ENCODE peak calls at places on chromosomes 7 and 10, in five cellular contexts. X, P, C, W and N are unnamed samples.

GRCh38 chr7:105269397-105269796 is 119.3 kb downstream of the SRPK2 start:
- DNase-seq in X (no peak), P (no peak), C (peak; percentile 36), W (no peak), N (no peak)

GRCh38 chr7:154903083-154903731 is 99.7 kb downstream of the PAXIP1 start:
- DNase-seq in X (no peak), P (peak; percentile 52), C (no peak), W (peak; percentile 85), N (peak; percentile 56)

GRCh38 chr7:26777383-26777782 is 87.0 kb downstream of the SKAP2 start:
- DNase-seq in X (no peak), P (no peak), C (no peak), W (no peak), N (no peak)

GRCh38 chr7:156578578-156578940 is 62.0 kb upstream of the RNF32 start:
- DNase-seq in X (no peak), P (no peak), C (no peak), W (no peak), N (no peak)

GRCh38 chr10:588246-589165 is 101.0 kb downstream of the DIP2C start:
- DNase-seq in X (no peak), P (no peak), C (no peak), W (no peak), N (no peak)

GRCh38 chr7:73573276-73573675 is 5.1 kb downstream of the TBL2 start:
- DNase-seq in X (no peak), P (no peak), C (no peak), W (no peak), N (peak; percentile 51)

GRCh38 chr7:73596191-73597065 is 18.0 kb upstream of the TBL2 start:
- DNase-seq in X (no peak), P (no peak), C (no peak), W (no peak), N (no peak)

GRCh38 chr10:84537447-84537931 is 209.1 kb downstream of the CCSER2 start:
- DNase-seq in X (peak; percentile 48), P (peak; percentile 49), C (peak; percentile 46), W (peak; percentile 59), N (no peak)

GRCh38 chr7:152025937-152026890 is 740 bp downstream of the GALNT11 start:
- DNase-seq in X (no peak), P (no peak), C (no peak), W (no peak), N (no peak)

GRCh38 chr7:114784756-114785155 is 137.1 kb upstream of the MDFIC start:
- DNase-seq in X (no peak), P (no peak), C (no peak), W (no peak), N (no peak)

GRCh38 chr7:94632338-94633024 is 23.5 kb downstream of the SGCE start:
- DNase-seq in X (no peak), P (no peak), C (no peak), W (no peak), N (no peak)

GRCh38 chr7:50356212-50356944 is 51.9 kb downstream of the IKZF1 start:
- DNase-seq in X (no peak), P (no peak), C (no peak), W (no peak), N (peak; percentile 85)

GRCh38 chr7:136391371-136391770 is 414.2 kb upstream of the MTPN start:
- DNase-seq in X (no peak), P (no peak), C (no peak), W (no peak), N (no peak)

GRCh38 chr7:26428571-26428970 is 136.9 kb downstream of the SNX10 start:
- DNase-seq in X (no peak), P (no peak), C (no peak), W (no peak), N (no peak)

GRCh38 chr10:109994711-109995110 is 13.1 kb upstream of the ADD3 start:
- DNase-seq in X (no peak), P (no peak), C (no peak), W (no peak), N (no peak)

GRCh38 chr10:73992899-73993788 is 4.8 kb upstream of the VCL start:
- DNase-seq in X (no peak), P (no peak), C (no peak), W (no peak), N (no peak)

GRCh38 chr7:5636914-5637313 is 144.5 kb downstream of the RNF216 start:
- DNase-seq in X (no peak), P (no peak), C (no peak), W (peak; percentile 31), N (peak; percentile 74)

GRCh38 chr7:23235688-23236280 is 10.8 kb upstream of the GPNMB start:
- DNase-seq in X (no peak), P (peak; percentile 14), C (no peak), W (no peak), N (no peak)

GRCh38 chr10:101146392-101147251 is 15.5 kb downstream of the TLX1 start:
- DNase-seq in X (no peak), P (no peak), C (no peak), W (no peak), N (no peak)

GRCh38 chr7:134059921-134060320 is 67.2 kb upstream of the LRGUK start:
- DNase-seq in X (no peak), P (peak; percentile 50), C (no peak), W (no peak), N (no peak)

GRCh38 chr7:94375713-94376112 is 19.0 kb upstream of the COL1A2 start:
- DNase-seq in X (no peak), P (no peak), C (no peak), W (no peak), N (no peak)

GRCh38 chr7:70131807-70132565 is 533.7 kb downstream of the AUTS2 start:
- DNase-seq in X (no peak), P (no peak), C (no peak), W (no peak), N (no peak)

GRCh38 chr7:363626-364025 is 73.7 kb downstream of the FOXL3 start:
- DNase-seq in X (no peak), P (no peak), C (no peak), W (no peak), N (peak; percentile 71)

GRCh38 chr7:108073305-108074070 is 56.7 kb downstream of the LAMB4 start:
- DNase-seq in X (no peak), P (no peak), C (no peak), W (no peak), N (no peak)

GRCh38 chr7:101775181-101775580 is 42.2 kb upstream of the CUX1 start:
- DNase-seq in X (no peak), P (no peak), C (no peak), W (no peak), N (no peak)

GRCh38 chr10:119253433-119254174 is 46.2 kb downstream of the GRK5 start:
- DNase-seq in X (no peak), P (peak; percentile 92), C (peak; percentile 92), W (no peak), N (peak; percentile 65)

GRCh38 chr7:43220250-43220649 is 107.8 kb downstream of the HECW1 start:
- DNase-seq in X (no peak), P (no peak), C (no peak), W (no peak), N (no peak)

GRCh38 chr10:36446873-36447272 is 678.5 kb upstream of the ANKRD30A start:
- DNase-seq in X (no peak), P (no peak), C (no peak), W (peak; percentile 62), N (no peak)

GRCh38 chr10:89789188-89789587 is 87.8 kb downstream of the KIF20B start:
- DNase-seq in X (no peak), P (no peak), C (no peak), W (no peak), N (no peak)

GRCh38 chr10:117165557-117166419 is 27.7 kb upstream of the VAX1 start:
- DNase-seq in X (no peak), P (no peak), C (no peak), W (no peak), N (no peak)

GRCh38 chr7:117731455-117731854 is 141.8 kb downstream of the CTTNBP2 start:
- DNase-seq in X (no peak), P (no peak), C (no peak), W (no peak), N (no peak)

GRCh38 chr10:119235381-119235780 is 28.0 kb downstream of the GRK5 start:
- DNase-seq in X (no peak), P (no peak), C (no peak), W (no peak), N (no peak)

GRCh38 chr7:26620352-26620751 is 244.0 kb downstream of the SKAP2 start:
- DNase-seq in X (no peak), P (peak; percentile 46), C (no peak), W (no peak), N (no peak)

GRCh38 chr7:71777278-71777677 is 634.9 kb downstream of the CALN1 start:
- DNase-seq in X (no peak), P (no peak), C (no peak), W (no peak), N (no peak)

DNA sequence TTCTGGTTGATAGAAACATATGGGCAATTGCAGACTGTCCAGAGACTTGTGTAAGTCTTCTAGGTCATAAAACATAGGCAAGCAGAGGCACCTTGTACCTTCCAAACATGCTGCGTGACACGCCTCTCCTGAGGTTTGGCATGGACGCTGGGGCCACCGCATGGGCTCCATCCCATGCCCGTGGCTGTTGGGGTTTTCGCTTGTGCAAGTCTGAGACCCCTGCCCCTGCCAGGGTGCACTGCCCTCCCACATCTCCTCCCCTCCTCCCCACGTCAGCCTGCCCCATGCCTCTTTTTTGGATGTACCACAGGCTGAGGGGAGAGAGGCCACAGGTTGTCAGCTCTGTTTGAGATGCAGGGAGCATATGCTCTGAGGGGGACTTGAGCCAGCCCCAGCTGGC is 19.0 kb downstream of the EIF3B start:
- DNase-seq in X (no peak), P (no peak), C (no peak), W (no peak), N (no peak)
- TF ChIP-seq POLR2AphosphoS5 in X (no peak), P (no peak), C (no peak), W (no peak), N (no peak)

GRCh38 chr7:55381187-55381586 is 16.1 kb downstream of the LANCL2 start:
- DNase-seq in X (no peak), P (no peak), C (no peak), W (no peak), N (no peak)
- TF ChIP-seq POLR2AphosphoS5 in X (no peak), P (no peak), C (no peak), W (no peak), N (no peak)

GRCh38 chr7:122145937-122146336 is 1.9 kb upstream of the AASS start:
- DNase-seq in X (no peak), P (no peak), C (no peak), W (no peak), N (no peak)
- TF ChIP-seq POLR2AphosphoS5 in X (no peak), P (no peak), C (no peak), W (no peak), N (no peak)

GRCh38 chr10:122307669-122308486 is 36.8 kb downstream of the BTBD16 start:
- DNase-seq in X (no peak), P (no peak), C (peak; percentile 95), W (no peak), N (no peak)
- TF ChIP-seq POLR2AphosphoS5 in X (no peak), P (no peak), C (peak; percentile 93), W (peak; percentile 84), N (no peak)

DNA sequence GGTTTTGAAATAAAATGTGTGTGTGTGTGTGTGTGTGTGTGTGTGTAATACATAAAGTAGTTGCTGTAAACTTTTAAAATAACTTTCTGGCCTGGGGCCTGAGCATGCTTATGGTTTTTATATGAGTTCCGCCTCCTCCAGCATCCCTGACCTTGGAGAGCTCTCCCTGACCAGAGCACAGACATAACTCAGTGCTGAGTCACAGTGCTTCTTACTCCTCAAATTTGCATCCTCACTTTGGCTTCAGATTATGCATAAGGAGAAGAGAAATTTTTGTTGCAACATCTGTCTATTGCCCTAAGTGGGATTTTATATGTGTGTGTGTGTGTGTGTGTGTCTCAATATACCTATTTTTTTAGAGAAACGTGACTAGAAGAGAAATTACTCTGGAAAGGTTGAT is 200.8 kb downstream of the ELMO1 start:
- DNase-seq in X (no peak), P (no peak), C (no peak), W (no peak), N (no peak)
- TF ChIP-seq POLR2AphosphoS5 in X (no peak), P (no peak), C (no peak), W (no peak), N (peak; percentile 21)